ENCODE peak calls at places on chromosomes 12 and 14, in nine cellular contexts. One of them, this sample, is unnamed.

GRCh38 chr12:96047151-96047620 is 11.8 kb upstream of the LTA4H start:
- DNase-seq in AG10803: no peak
- DNase-seq in body of pancreas: no peak
- DNase-seq in heart left ventricle: no peak
- DNase-seq in brain microvascular endothelial cell: no peak
- DNase-seq in BJ: no peak
- DNase-seq in HFF-Myc: no peak
- DNase-seq in GM13977: no peak
- DNase-seq in mucosa of descending colon: no peak
- DNase-seq in this sample: no peak

GRCh38 chr14:94768521-94769412 is 1.1 kb downstream of the GSC start:
- DNase-seq in BJ: no peak
- DNase-seq in brain microvascular endothelial cell: no peak
- DNase-seq in AG10803: peak; percentile 12
- DNase-seq in GM13977: no peak
- DNase-seq in body of pancreas: no peak
- DNase-seq in mucosa of descending colon: no peak
- DNase-seq in HFF-Myc: no peak
- DNase-seq in heart left ventricle: no peak
- DNase-seq in this sample: no peak

GRCh38 chr12:92079054-92079385 is 66.6 kb downstream of the BTG1 start:
- DNase-seq in GM13977: no peak
- DNase-seq in mucosa of descending colon: no peak
- DNase-seq in HFF-Myc: no peak
- DNase-seq in heart left ventricle: no peak
- DNase-seq in body of pancreas: no peak
- DNase-seq in AG10803: peak; percentile 89
- DNase-seq in brain microvascular endothelial cell: no peak
- DNase-seq in BJ: no peak
- DNase-seq in this sample: no peak

GRCh38 chr14:104885031-104885972 is 20.2 kb downstream of the CEP170B start:
- DNase-seq in body of pancreas: peak; percentile 10
- DNase-seq in GM13977: no peak
- DNase-seq in brain microvascular endothelial cell: no peak
- DNase-seq in AG10803: no peak
- DNase-seq in mucosa of descending colon: peak; percentile 4
- DNase-seq in heart left ventricle: peak; percentile 24
- DNase-seq in BJ: no peak
- DNase-seq in HFF-Myc: no peak
- DNase-seq in this sample: no peak

GRCh38 chr14:104673481-104673880 is 15.9 kb upstream of the INF2 start:
- DNase-seq in mucosa of descending colon: no peak
- DNase-seq in GM13977: no peak
- DNase-seq in AG10803: no peak
- DNase-seq in BJ: no peak
- DNase-seq in brain microvascular endothelial cell: no peak
- DNase-seq in heart left ventricle: no peak
- DNase-seq in body of pancreas: no peak
- DNase-seq in HFF-Myc: no peak
- DNase-seq in this sample: no peak

GRCh38 chr12:118682656-118683055 is 298.7 kb upstream of the SRRM4 start:
- DNase-seq in GM13977: peak; percentile 26
- DNase-seq in AG10803: no peak
- DNase-seq in body of pancreas: no peak
- DNase-seq in mucosa of descending colon: no peak
- DNase-seq in BJ: no peak
- DNase-seq in HFF-Myc: no peak
- DNase-seq in heart left ventricle: no peak
- DNase-seq in brain microvascular endothelial cell: no peak
- DNase-seq in this sample: no peak

GRCh38 chr12:50326636-50327284 is 43.4 kb upstream of the LIMA1 start:
- DNase-seq in body of pancreas: peak; percentile 51
- DNase-seq in heart left ventricle: no peak
- DNase-seq in GM13977: no peak
- DNase-seq in HFF-Myc: no peak
- DNase-seq in mucosa of descending colon: peak; percentile 71
- DNase-seq in brain microvascular endothelial cell: peak; percentile 36
- DNase-seq in AG10803: peak; percentile 55
- DNase-seq in BJ: peak; percentile 17
- DNase-seq in this sample: peak; percentile 22

GRCh38 chr12:90938451-90938850 is 16.5 kb downstream of the CCER1 start:
- DNase-seq in mucosa of descending colon: no peak
- DNase-seq in body of pancreas: no peak
- DNase-seq in AG10803: peak; percentile 39
- DNase-seq in BJ: no peak
- DNase-seq in brain microvascular endothelial cell: peak; percentile 64
- DNase-seq in heart left ventricle: no peak
- DNase-seq in GM13977: no peak
- DNase-seq in HFF-Myc: no peak
- DNase-seq in this sample: no peak

GRCh38 chr12:80708535-80709328 is 1.3 kb downstream of the MYF6 start:
- DNase-seq in AG10803: no peak
- DNase-seq in mucosa of descending colon: no peak
- DNase-seq in body of pancreas: no peak
- DNase-seq in GM13977: no peak
- DNase-seq in heart left ventricle: no peak
- DNase-seq in HFF-Myc: no peak
- DNase-seq in brain microvascular endothelial cell: no peak
- DNase-seq in BJ: no peak
- DNase-seq in this sample: no peak

GRCh38 chr12:122023339-122024131 is 1.9 kb downstream of the BCL7A start:
- DNase-seq in mucosa of descending colon: peak; percentile 65
- DNase-seq in GM13977: peak; percentile 83
- DNase-seq in heart left ventricle: peak; percentile 54
- DNase-seq in AG10803: peak; percentile 80
- DNase-seq in BJ: no peak
- DNase-seq in HFF-Myc: no peak
- DNase-seq in body of pancreas: peak; percentile 90
- DNase-seq in brain microvascular endothelial cell: peak; percentile 35
- DNase-seq in this sample: no peak

GRCh38 chr12:38053655-38054464 is 262.7 kb upstream of the ALG10B start:
- DNase-seq in mucosa of descending colon: peak; percentile 67
- DNase-seq in AG10803: no peak
- DNase-seq in GM13977: peak; percentile 3
- DNase-seq in BJ: no peak
- DNase-seq in body of pancreas: peak; percentile 67
- DNase-seq in HFF-Myc: no peak
- DNase-seq in heart left ventricle: no peak
- DNase-seq in brain microvascular endothelial cell: no peak
- DNase-seq in this sample: no peak

GRCh38 chr14:36655963-36656768 is 5.5 kb upstream of the PAX9 start:
- DNase-seq in brain microvascular endothelial cell: no peak
- DNase-seq in BJ: no peak
- DNase-seq in AG10803: no peak
- DNase-seq in mucosa of descending colon: peak; percentile 54
- DNase-seq in body of pancreas: peak; percentile 20
- DNase-seq in heart left ventricle: no peak
- DNase-seq in HFF-Myc: no peak
- DNase-seq in GM13977: peak; percentile 46
- DNase-seq in this sample: peak; percentile 51

GRCh38 chr14:69043007-69043444 is 63.9 kb upstream of the ACTN1 start:
- DNase-seq in GM13977: no peak
- DNase-seq in AG10803: peak; percentile 29
- DNase-seq in mucosa of descending colon: peak; percentile 38
- DNase-seq in body of pancreas: peak; percentile 69
- DNase-seq in BJ: no peak
- DNase-seq in brain microvascular endothelial cell: no peak
- DNase-seq in HFF-Myc: no peak
- DNase-seq in heart left ventricle: peak; percentile 55
- DNase-seq in this sample: no peak

GRCh38 chr12:105214670-105215375 is 21.2 kb downstream of the APPL2 start:
- DNase-seq in HFF-Myc: no peak
- DNase-seq in AG10803: peak; percentile 51
- DNase-seq in brain microvascular endothelial cell: no peak
- DNase-seq in heart left ventricle: no peak
- DNase-seq in body of pancreas: peak; percentile 68
- DNase-seq in mucosa of descending colon: peak; percentile 95
- DNase-seq in GM13977: no peak
- DNase-seq in BJ: no peak
- DNase-seq in this sample: no peak

GRCh38 chr12:79407671-79408622 is 282.8 kb downstream of the PAWR start:
- DNase-seq in HFF-Myc: peak; percentile 76
- DNase-seq in GM13977: peak; percentile 14
- DNase-seq in brain microvascular endothelial cell: peak; percentile 90
- DNase-seq in heart left ventricle: peak; percentile 31
- DNase-seq in BJ: no peak
- DNase-seq in body of pancreas: peak; percentile 53
- DNase-seq in mucosa of descending colon: peak; percentile 79
- DNase-seq in AG10803: peak; percentile 92
- DNase-seq in this sample: peak; percentile 73

GRCh38 chr12:12365931-12366431 is 9.1 kb downstream of the BORCS5 start:
- DNase-seq in body of pancreas: no peak
- DNase-seq in heart left ventricle: no peak
- DNase-seq in AG10803: peak; percentile 32
- DNase-seq in BJ: no peak
- DNase-seq in GM13977: peak; percentile 27
- DNase-seq in HFF-Myc: no peak
- DNase-seq in mucosa of descending colon: no peak
- DNase-seq in brain microvascular endothelial cell: no peak
- DNase-seq in this sample: no peak

GRCh38 chr14:76779221-76780057 is 18.2 kb downstream of the VASH1 start:
- DNase-seq in heart left ventricle: no peak
- DNase-seq in AG10803: no peak
- DNase-seq in BJ: no peak
- DNase-seq in brain microvascular endothelial cell: no peak
- DNase-seq in GM13977: no peak
- DNase-seq in HFF-Myc: no peak
- DNase-seq in body of pancreas: no peak
- DNase-seq in mucosa of descending colon: no peak
- DNase-seq in this sample: no peak

GRCh38 chr12:13144266-13144828 is 40.9 kb upstream of the GSG1 start:
- DNase-seq in heart left ventricle: no peak
- DNase-seq in HFF-Myc: no peak
- DNase-seq in mucosa of descending colon: no peak
- DNase-seq in GM13977: no peak
- DNase-seq in BJ: no peak
- DNase-seq in brain microvascular endothelial cell: no peak
- DNase-seq in AG10803: no peak
- DNase-seq in body of pancreas: no peak
- DNase-seq in this sample: no peak

GRCh38 chr12:132215644-132215989 is 71.4 kb downstream of the NOC4L start:
- DNase-seq in AG10803: no peak
- DNase-seq in mucosa of descending colon: no peak
- DNase-seq in heart left ventricle: no peak
- DNase-seq in brain microvascular endothelial cell: no peak
- DNase-seq in BJ: no peak
- DNase-seq in body of pancreas: no peak
- DNase-seq in GM13977: no peak
- DNase-seq in HFF-Myc: no peak
- DNase-seq in this sample: no peak
- TF ChIP-seq CTCF in AG10803: no peak
- TF ChIP-seq CTCF in mucosa of descending colon: no peak
- TF ChIP-seq CTCF in heart left ventricle: no peak
- TF ChIP-seq CTCF in brain microvascular endothelial cell: no peak
- TF ChIP-seq CTCF in BJ: no peak
- TF ChIP-seq CTCF in body of pancreas: no peak
- TF ChIP-seq CTCF in GM13977: no peak
- TF ChIP-seq CTCF in HFF-Myc: no peak
- TF ChIP-seq CTCF in this sample: no peak

DNA sequence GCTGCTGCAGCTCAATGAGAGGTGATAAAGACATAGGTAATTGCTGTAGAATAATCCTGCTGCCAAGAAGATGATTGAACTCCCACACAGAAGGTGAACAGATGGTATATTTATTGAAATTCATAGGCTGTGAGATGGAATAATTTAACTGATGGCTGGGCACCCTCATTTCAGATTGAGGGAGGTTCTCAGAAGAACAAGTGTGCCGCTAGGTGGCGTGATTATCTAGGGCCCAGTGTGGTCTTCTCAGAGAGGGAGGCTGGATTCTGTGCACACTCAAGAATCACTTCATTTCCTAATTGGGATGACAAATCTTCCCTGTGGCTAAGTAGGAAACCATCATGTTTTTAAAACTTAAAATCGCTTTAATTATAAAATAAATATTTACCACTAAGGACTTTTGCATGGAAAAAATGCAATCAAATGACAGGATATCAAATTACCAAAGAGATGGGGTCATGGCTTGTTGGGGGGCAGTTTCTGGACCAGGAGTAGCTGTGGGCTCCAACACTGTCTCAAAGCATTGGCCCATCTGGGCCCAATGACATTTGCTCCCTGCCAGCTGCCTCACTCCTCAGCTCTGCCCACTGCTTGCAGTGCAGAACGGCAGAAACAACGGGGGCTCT is 132.3 kb downstream of the SNAPC1 start:
- DNase-seq in GM13977: peak; percentile 54
- DNase-seq in brain microvascular endothelial cell: peak; percentile 51
- DNase-seq in heart left ventricle: peak; percentile 38
- DNase-seq in HFF-Myc: peak; percentile 29
- DNase-seq in body of pancreas: peak; percentile 68
- DNase-seq in mucosa of descending colon: peak; percentile 85
- DNase-seq in AG10803: peak; percentile 71
- DNase-seq in BJ: no peak
- DNase-seq in this sample: peak; percentile 31
- TF ChIP-seq CTCF in GM13977: peak; percentile 81
- TF ChIP-seq CTCF in brain microvascular endothelial cell: peak; percentile 86
- TF ChIP-seq CTCF in heart left ventricle: peak; percentile 57
- TF ChIP-seq CTCF in HFF-Myc: peak; percentile 82
- TF ChIP-seq CTCF in body of pancreas: peak; percentile 66
- TF ChIP-seq CTCF in mucosa of descending colon: peak; percentile 29
- TF ChIP-seq CTCF in AG10803: peak; percentile 76
- TF ChIP-seq CTCF in BJ: peak; percentile 68
- TF ChIP-seq CTCF in this sample: peak; percentile 70

GRCh38 chr14:81001447-81001846 is 46.0 kb downstream of the TSHR start:
- DNase-seq in mucosa of descending colon: no peak
- DNase-seq in BJ: no peak
- DNase-seq in GM13977: no peak
- DNase-seq in brain microvascular endothelial cell: no peak
- DNase-seq in AG10803: no peak
- DNase-seq in heart left ventricle: no peak
- DNase-seq in body of pancreas: no peak
- DNase-seq in HFF-Myc: no peak
- DNase-seq in this sample: no peak

GRCh38 chr14:81009339-81009738 is 53.9 kb downstream of the TSHR start:
- DNase-seq in mucosa of descending colon: no peak
- DNase-seq in AG10803: no peak
- DNase-seq in brain microvascular endothelial cell: no peak
- DNase-seq in HFF-Myc: no peak
- DNase-seq in GM13977: no peak
- DNase-seq in BJ: no peak
- DNase-seq in body of pancreas: no peak
- DNase-seq in heart left ventricle: no peak
- DNase-seq in this sample: no peak

GRCh38 chr14:81004575-81004974 is 49.2 kb downstream of the TSHR start:
- DNase-seq in HFF-Myc: no peak
- DNase-seq in AG10803: no peak
- DNase-seq in BJ: no peak
- DNase-seq in GM13977: no peak
- DNase-seq in mucosa of descending colon: no peak
- DNase-seq in brain microvascular endothelial cell: no peak
- DNase-seq in heart left ventricle: no peak
- DNase-seq in body of pancreas: no peak
- DNase-seq in this sample: no peak

GRCh38 chr14:81005540-81006228 is 50.3 kb downstream of the TSHR start:
- DNase-seq in mucosa of descending colon: no peak
- DNase-seq in heart left ventricle: no peak
- DNase-seq in body of pancreas: no peak
- DNase-seq in HFF-Myc: no peak
- DNase-seq in GM13977: no peak
- DNase-seq in brain microvascular endothelial cell: no peak
- DNase-seq in BJ: no peak
- DNase-seq in AG10803: no peak
- DNase-seq in this sample: no peak
- TF ChIP-seq CTCF in mucosa of descending colon: no peak
- TF ChIP-seq CTCF in heart left ventricle: no peak
- TF ChIP-seq CTCF in body of pancreas: no peak
- TF ChIP-seq CTCF in HFF-Myc: no peak
- TF ChIP-seq CTCF in GM13977: no peak
- TF ChIP-seq CTCF in brain microvascular endothelial cell: no peak
- TF ChIP-seq CTCF in BJ: no peak
- TF ChIP-seq CTCF in AG10803: no peak
- TF ChIP-seq CTCF in this sample: no peak

GRCh38 chr12:132921685-132922084 is 34.3 kb upstream of the CHFR start:
- DNase-seq in mucosa of descending colon: no peak
- DNase-seq in heart left ventricle: no peak
- DNase-seq in AG10803: no peak
- DNase-seq in brain microvascular endothelial cell: no peak
- DNase-seq in HFF-Myc: no peak
- DNase-seq in GM13977: no peak
- DNase-seq in BJ: no peak
- DNase-seq in body of pancreas: no peak
- DNase-seq in this sample: no peak
- TF ChIP-seq CTCF in mucosa of descending colon: no peak
- TF ChIP-seq CTCF in heart left ventricle: no peak
- TF ChIP-seq CTCF in AG10803: no peak
- TF ChIP-seq CTCF in brain microvascular endothelial cell: peak; percentile 31
- TF ChIP-seq CTCF in HFF-Myc: peak; percentile 17
- TF ChIP-seq CTCF in GM13977: no peak
- TF ChIP-seq CTCF in BJ: peak; percentile 9
- TF ChIP-seq CTCF in body of pancreas: no peak
- TF ChIP-seq CTCF in this sample: no peak